ENCODE peak calls at places on chromosome 11, in eight cellular contexts. V is transverse colon, T is heart right ventricle, J is endothelial cell of umbilical vein, Q is astrocyte, X is thoracic aorta, L is Caco-2, K is psoas muscle. D is an unnamed sample. For H3K9me3, the result is how much of the 10 kb centered on the place peaks cover.

GRCh38 chr11:10878408-10879214 is 20.8 kb upstream of the ZBED5 start:
- DNase-seq in K (no peak), X (no peak), J (peak), L (peak), V (no peak), T (no peak), Q (peak), D (peak)

GRCh38 chr11:14309425-14310192 is 49.4 kb downstream of the RRAS2 start:
- DNase-seq in K (no peak), V (no peak), J (no peak), T (no peak), X (no peak), Q (no peak), L (no peak), D (no peak)

GRCh38 chr11:86553322-86553721 is 119.1 kb downstream of the ME3 start:
- DNase-seq in X (no peak), T (no peak), Q (no peak), L (no peak), K (no peak), V (peak), J (no peak), D (no peak)

GRCh38 chr11:1151366-1152315 is 6.1 kb upstream of the MUC5AC start:
- DNase-seq in V (peak), T (no peak), J (no peak), L (no peak), K (peak), Q (no peak), X (no peak), D (no peak)

GRCh38 chr11:16191852-16192240 is 164.5 kb downstream of the SOX6 start:
- DNase-seq in K (no peak), L (no peak), Q (no peak), J (no peak), T (no peak), X (no peak), V (no peak), D (no peak)

GRCh38 chr11:112012877-112013276 is 12.3 kb upstream of the DLAT start:
- DNase-seq in L (no peak), V (no peak), J (no peak), X (no peak), T (no peak), K (no peak), Q (peak), D (no peak)

GRCh38 chr11:66877585-66877984 is 20.7 kb downstream of the LRFN4 start:
- DNase-seq in J (no peak), L (no peak), K (no peak), Q (no peak), T (no peak), V (no peak), X (no peak), D (no peak)

GRCh38 chr11:94088906-94089305 is 39.7 kb upstream of the PANX1 start:
- DNase-seq in T (no peak), L (no peak), Q (no peak), V (no peak), J (no peak), X (no peak), K (no peak), D (no peak)

GRCh38 chr11:39910087-39910486 is 1549.4 kb downstream of the LRRC4C start:
- DNase-seq in T (no peak), X (no peak), K (no peak), J (no peak), Q (no peak), L (no peak), V (no peak), D (no peak)

GRCh38 chr11:21723681-21724080 is 469.2 kb upstream of the ANO5 start:
- DNase-seq in X (no peak), L (no peak), J (no peak), K (no peak), V (no peak), T (no peak), Q (no peak), D (no peak)

GRCh38 chr11:33701831-33702230 is 1.2 kb upstream of the C11orf91 start:
- DNase-seq in K (no peak), V (no peak), X (no peak), J (peak), Q (peak), L (no peak), T (no peak), D (no peak)

GRCh38 chr11:9568854-9569587 is 4.4 kb upstream of the WEE1 start:
- DNase-seq in V (peak), Q (peak), L (peak), T (peak), J (peak), X (no peak), K (peak), D (peak)

GRCh38 chr11:12784987-12785386 is 110.8 kb downstream of the TEAD1 start:
- DNase-seq in X (no peak), J (no peak), Q (no peak), L (no peak), T (peak), V (no peak), K (peak), D (no peak)

GRCh38 chr11:44927174-44927661 is 23.5 kb downstream of the TP53I11 start:
- DNase-seq in Q (peak), T (peak), V (peak), K (peak), J (peak), X (no peak), L (peak), D (peak)

GRCh38 chr11:1671658-1672057 is 25.3 kb upstream of the KRTAP5-6 start:
- DNase-seq in L (no peak), X (no peak), V (no peak), Q (no peak), T (no peak), K (no peak), J (no peak), D (no peak)

GRCh38 chr11:101390539-101390938 is 193.3 kb downstream of the TRPC6 start:
- DNase-seq in L (no peak), Q (no peak), X (no peak), J (no peak), K (no peak), T (no peak), V (no peak), D (no peak)

GRCh38 chr11:34395916-34396555 is 38.2 kb upstream of the ABTB2 start:
- DNase-seq in J (peak), K (no peak), V (no peak), X (no peak), T (no peak), Q (peak), L (no peak), D (peak)

DNA sequence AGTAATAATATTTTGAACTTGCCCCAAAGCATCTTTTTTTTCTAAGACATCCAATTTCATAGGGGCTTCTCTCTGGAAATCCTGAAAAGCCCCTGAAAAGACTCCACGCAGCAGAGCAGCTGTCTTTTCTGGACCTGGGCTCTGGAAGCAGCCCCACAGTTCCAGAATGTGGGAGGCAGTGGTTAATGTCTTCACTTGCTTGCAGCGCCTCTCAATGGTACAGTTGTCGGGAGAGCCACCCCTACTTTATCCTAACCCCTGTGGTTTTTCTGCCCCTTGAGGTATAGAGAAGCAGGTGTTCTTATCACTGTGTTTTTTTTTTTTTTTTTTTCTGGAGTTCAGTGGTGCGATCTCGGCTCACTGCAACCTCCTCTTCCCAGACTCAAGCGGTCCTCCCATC is 83.3 kb upstream of the SORL1-AS1 start:
- DNase-seq in T (no peak), X (no peak), L (no peak), Q (no peak), V (no peak), K (no peak), J (no peak), D (no peak)
- TF ChIP-seq CTCF in T (no peak), X (no peak), L (no peak), Q (no peak), V (no peak), K (no peak), J (no peak), D (no peak)

DNA sequence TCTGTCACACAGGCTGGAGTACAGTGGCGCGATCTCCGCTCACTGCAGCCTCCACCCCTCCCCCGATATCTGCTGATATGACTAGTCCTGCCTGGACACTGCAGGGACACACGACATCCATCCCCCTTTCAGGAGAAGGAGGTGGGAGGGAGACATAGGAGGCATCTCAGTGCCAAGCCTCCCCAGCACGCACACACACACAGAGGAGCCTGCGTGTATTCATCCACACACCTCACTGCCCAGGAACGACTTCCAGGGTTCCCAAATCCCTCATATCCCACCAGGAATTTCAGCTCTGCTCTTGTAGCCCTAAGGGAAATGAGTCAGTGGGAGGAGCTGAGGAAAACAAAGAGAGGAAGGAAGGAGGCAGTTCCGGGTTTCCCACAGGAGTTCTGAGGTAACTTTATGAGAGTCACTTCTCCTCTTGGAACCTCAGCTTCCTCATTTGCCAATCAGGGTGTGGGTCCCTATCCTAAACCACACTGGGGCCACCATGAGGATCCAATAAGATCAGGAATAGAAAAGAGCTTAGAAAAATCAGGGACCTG is 37.2 kb upstream of the ACER3 start:
- DNase-seq in J (peak), Q (peak), L (no peak), T (no peak), K (peak), V (no peak), X (no peak), D (no peak)
- H3K4me3 ChIP-seq in J (no peak), Q (no peak), L (no peak), T (no peak), K (peak), V (no peak), X (no peak), D (no peak)

DNA sequence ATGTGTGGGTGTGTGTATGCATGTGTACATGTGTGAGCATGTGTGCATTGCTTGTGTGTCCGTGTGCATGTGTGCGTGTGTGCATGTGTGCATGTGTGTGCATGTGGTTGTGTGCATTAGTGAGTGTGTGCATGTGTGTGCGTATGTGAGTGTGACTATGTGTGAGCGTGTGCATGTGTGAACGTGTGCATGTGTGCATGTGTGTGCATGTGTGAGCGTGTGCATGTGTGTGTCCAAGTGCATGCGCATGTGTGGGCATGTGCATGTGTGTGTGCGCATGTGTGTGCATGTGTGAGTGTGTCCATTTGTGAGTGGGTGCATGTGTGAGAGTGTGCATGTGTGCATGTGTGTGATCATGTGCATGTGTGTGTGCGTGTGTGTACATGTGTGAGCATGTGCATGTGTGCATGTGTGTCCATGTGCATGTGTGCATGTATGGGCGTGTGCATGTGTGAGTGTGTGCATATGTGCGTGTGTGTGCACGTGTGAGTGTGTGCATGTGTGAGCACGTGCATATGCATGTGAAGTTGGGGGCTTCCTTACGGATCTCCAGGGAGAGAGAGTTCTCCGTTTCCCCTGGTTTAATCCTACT is 95.8 kb downstream of the ST3GAL4 start:
- DNase-seq in T (no peak), X (no peak), V (no peak), J (no peak), K (no peak), Q (no peak), L (no peak), D (no peak)
- H3K9me3 ChIP-seq in T (under half), X (under half), V (under half), J (under half), K (under half), Q (under half), L (under half), D (under half)

GRCh38 chr11:61054927-61055562 is 47.2 kb upstream of the CD5 start:
- DNase-seq in T (no peak), L (no peak), X (no peak), K (no peak), V (no peak), J (no peak), Q (no peak), D (no peak)

GRCh38 chr11:61055776-61056175 is 46.5 kb upstream of the CD5 start:
- DNase-seq in Q (no peak), L (no peak), X (no peak), J (no peak), V (no peak), T (no peak), K (no peak), D (no peak)

GRCh38 chr11:61056981-61057380 is 45.3 kb upstream of the CD5 start:
- DNase-seq in V (no peak), X (no peak), T (no peak), J (no peak), Q (no peak), L (no peak), K (no peak), D (no peak)

GRCh38 chr11:61057615-61058014 is 44.7 kb upstream of the CD5 start:
- DNase-seq in X (no peak), Q (no peak), K (no peak), J (no peak), L (no peak), T (no peak), V (no peak), D (no peak)

GRCh38 chr11:61056566-61056965 is 45.7 kb upstream of the CD5 start:
- DNase-seq in Q (no peak), K (no peak), X (no peak), L (no peak), J (no peak), V (no peak), T (no peak), D (no peak)
- TF ChIP-seq CTCF in Q (no peak), K (no peak), X (no peak), L (no peak), J (no peak), V (no peak), T (no peak), D (no peak)

DNA sequence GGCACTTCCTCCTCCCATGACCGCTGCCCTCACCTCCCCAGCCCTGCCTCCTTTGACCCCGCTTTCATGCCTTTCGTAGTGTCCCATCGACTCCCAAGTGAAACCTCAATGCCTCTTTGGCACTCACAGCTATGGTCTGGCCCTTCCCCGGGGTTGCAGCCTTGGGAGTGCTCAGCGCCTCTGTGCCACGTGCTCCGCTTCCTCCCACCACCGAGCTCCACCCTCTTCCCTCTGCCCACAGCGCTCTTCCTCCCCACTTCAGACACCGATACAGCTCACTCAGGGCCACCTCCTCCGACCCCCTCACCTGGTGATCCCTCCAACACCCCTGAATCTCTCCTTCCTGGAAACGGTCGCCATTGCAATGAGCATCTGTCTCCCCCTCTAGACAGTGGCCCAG is 16.6 kb upstream of the SCGB1A1 start:
- DNase-seq in J (no peak), K (peak), V (peak), Q (no peak), T (peak), L (no peak), X (no peak), D (no peak)
- H3K4me3 ChIP-seq in J (no peak), K (no peak), V (no peak), Q (no peak), T (peak), L (no peak), X (peak), D (no peak)

DNA sequence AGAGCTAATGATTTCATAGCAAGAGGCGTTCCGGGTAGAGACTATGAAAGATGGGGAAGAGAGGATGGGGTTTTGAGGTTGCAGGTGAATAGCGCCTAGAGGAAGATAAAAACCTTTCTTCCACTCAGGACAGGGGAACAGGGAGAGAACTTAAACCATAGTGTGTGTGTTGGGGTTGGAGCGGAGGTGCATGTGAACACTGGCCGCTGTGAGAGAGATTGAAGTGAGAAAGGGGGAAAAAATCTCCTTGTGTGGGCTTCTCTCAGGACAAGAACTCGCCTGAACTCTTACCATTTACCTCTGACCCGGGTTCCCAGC is 3.4 kb downstream of the BSX start:
- DNase-seq in J (no peak), Q (no peak), K (no peak), T (no peak), X (no peak), L (no peak), V (no peak), D (no peak)
- H3K9me3 ChIP-seq in J (under half), Q (under half), K (under half), T (under half), X (under half), L (under half), V (under half), D (under half)

GRCh38 chr11:23021287-23021863 is 161.1 kb upstream of the CCDC179 start:
- DNase-seq in J (peak), Q (peak), L (peak), T (no peak), X (no peak), K (no peak), V (peak), D (peak)
- TF ChIP-seq CTCF in J (peak), Q (peak), L (peak), T (no peak), X (no peak), K (peak), V (peak), D (peak)

DNA sequence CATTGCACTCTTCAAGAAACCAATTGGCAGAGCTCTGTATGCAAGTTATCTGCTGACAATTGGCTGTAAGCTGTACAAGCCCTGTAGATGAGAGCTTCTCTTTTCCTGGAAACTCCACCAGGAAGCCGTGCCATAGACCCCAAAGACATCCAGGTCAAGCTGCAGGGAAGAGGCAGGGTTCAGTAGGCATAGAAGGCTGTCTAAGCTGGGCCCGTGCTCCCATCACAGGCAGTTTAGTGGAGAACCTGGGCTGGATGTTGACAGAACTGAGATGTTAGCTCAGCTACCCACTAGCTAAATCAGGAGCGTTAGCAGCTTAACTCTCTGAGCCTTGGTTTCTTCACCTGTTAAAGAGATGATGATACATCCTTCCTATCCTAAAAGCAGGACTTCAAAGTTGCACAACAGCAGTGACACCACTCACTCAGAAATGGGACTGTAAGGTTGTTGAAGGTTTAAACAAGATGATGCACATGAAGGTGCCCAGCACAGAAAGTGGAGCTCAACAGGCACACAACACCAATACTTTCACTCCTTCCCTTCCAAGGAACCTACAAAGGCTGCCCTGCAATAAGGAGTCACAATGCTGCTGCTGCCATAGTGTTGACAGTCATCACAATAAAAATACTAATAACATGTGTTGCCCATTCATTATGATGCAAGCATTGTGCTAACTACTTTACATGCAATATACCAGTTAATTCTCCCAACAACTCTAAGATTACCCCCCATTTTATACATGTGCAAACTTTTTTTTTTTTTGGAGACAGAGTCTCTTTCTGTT is 115.4 kb downstream of the ZBTB16 start:
- DNase-seq in V (no peak), K (peak), L (no peak), J (no peak), Q (no peak), X (no peak), T (no peak), D (no peak)
- H3K4me3 ChIP-seq in V (no peak), K (no peak), L (no peak), J (no peak), Q (no peak), X (no peak), T (no peak), D (no peak)

DNA sequence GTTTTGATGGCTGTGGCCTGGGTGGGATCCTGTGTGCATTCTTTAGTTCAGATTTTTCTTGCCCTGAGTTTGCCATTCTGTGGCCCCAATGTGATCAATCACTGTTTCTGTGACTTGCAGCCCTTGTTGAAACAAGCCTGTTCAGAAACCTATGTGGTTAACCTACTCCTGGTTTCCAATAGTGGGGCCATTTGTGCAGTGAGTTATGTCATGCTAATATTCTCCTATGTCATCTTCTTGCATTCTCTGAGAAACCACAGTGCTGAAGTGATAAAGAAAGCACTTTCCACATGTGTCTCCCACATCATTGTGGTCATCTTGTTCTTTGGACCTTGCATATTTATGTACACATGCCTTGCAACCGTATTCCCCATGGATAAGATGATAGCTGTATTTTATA is 620 bp downstream of the OR4C16 start:
- DNase-seq in K (no peak), V (no peak), X (no peak), Q (no peak), T (no peak), L (no peak), J (no peak), D (no peak)
- H3K9me3 ChIP-seq in K (under half), V (under half), X (under half), Q (under half), T (under half), L (under half), J (under half), D (under half)

GRCh38 chr11:57001674-57002401 is 13.1 kb downstream of the OR5AK2 start:
- DNase-seq in X (no peak), V (no peak), K (no peak), L (no peak), Q (no peak), J (peak), T (no peak), D (no peak)
- TF ChIP-seq CTCF in X (no peak), V (no peak), K (no peak), L (no peak), Q (peak), J (peak), T (no peak), D (peak)

D was measured in AG04450.